ENCODE peak calls at places on chromosomes 1 and 21, in four cellular contexts. One of them, this sample, is unnamed.

GRCh38 chr21:25835397-25835796 is 100.6 kb downstream of the GABPA start:
- DNase-seq in GM13976: no peak
- DNase-seq in AG09309: no peak
- DNase-seq in BJ: no peak
- DNase-seq in this sample: no peak

GRCh38 chr1:32151319-32151787 is 28.1 kb upstream of the TXLNA start:
- DNase-seq in AG09309: peak
- DNase-seq in GM13976: no peak
- DNase-seq in BJ: no peak
- DNase-seq in this sample: peak

GRCh38 chr1:73998348-73998959 is 199.5 kb downstream of the LRRIQ3 start:
- DNase-seq in BJ: no peak
- DNase-seq in AG09309: peak
- DNase-seq in GM13976: peak
- DNase-seq in this sample: no peak

GRCh38 chr1:203291201-203292096 is 13.9 kb upstream of the BTG2 start:
- DNase-seq in BJ: no peak
- DNase-seq in AG09309: no peak
- DNase-seq in GM13976: no peak
- DNase-seq in this sample: no peak

GRCh38 chr21:38380391-38381137 is 117.7 kb downstream of the ERG start:
- DNase-seq in GM13976: no peak
- DNase-seq in BJ: peak
- DNase-seq in AG09309: no peak
- DNase-seq in this sample: no peak

GRCh38 chr1:41672641-41673313 is 188.3 kb upstream of the EDN2 start:
- DNase-seq in GM13976: no peak
- DNase-seq in BJ: no peak
- DNase-seq in AG09309: no peak
- DNase-seq in this sample: no peak

GRCh38 chr1:23344987-23345472 is 946 bp upstream of the HNRNPR start:
- DNase-seq in BJ: no peak
- DNase-seq in AG09309: no peak
- DNase-seq in GM13976: no peak
- DNase-seq in this sample: no peak

GRCh38 chr1:25012966-25013962 is 83.2 kb upstream of the RUNX3 start:
- DNase-seq in GM13976: no peak
- DNase-seq in BJ: no peak
- DNase-seq in AG09309: no peak
- DNase-seq in this sample: no peak

GRCh38 chr1:41631971-41632370 is 147.5 kb upstream of the EDN2 start:
- DNase-seq in GM13976: no peak
- DNase-seq in BJ: no peak
- DNase-seq in AG09309: no peak
- DNase-seq in this sample: no peak

GRCh38 chr1:116508984-116509980 is 61.5 kb downstream of the CD58 start:
- DNase-seq in GM13976: no peak
- DNase-seq in BJ: peak
- DNase-seq in AG09309: peak
- DNase-seq in this sample: peak

GRCh38 chr1:216665381-216665780 is 57.8 kb downstream of the ESRRG start:
- DNase-seq in AG09309: no peak
- DNase-seq in BJ: no peak
- DNase-seq in GM13976: no peak
- DNase-seq in this sample: no peak

GRCh38 chr1:5595531-5596170 is 396.6 kb downstream of the NPHP4 start:
- DNase-seq in BJ: no peak
- DNase-seq in AG09309: no peak
- DNase-seq in GM13976: no peak
- DNase-seq in this sample: no peak

GRCh38 chr21:28069446-28069845 is 923.2 kb downstream of the LTN1 start:
- DNase-seq in GM13976: no peak
- DNase-seq in AG09309: no peak
- DNase-seq in BJ: no peak
- DNase-seq in this sample: peak

GRCh38 chr1:93567255-93567918 is 114.2 kb downstream of the BCAR3 start:
- DNase-seq in GM13976: no peak
- DNase-seq in BJ: peak
- DNase-seq in AG09309: peak
- DNase-seq in this sample: no peak

GRCh38 chr1:63799810-63800209 is 26.0 kb downstream of the ROR1 start:
- DNase-seq in GM13976: no peak
- DNase-seq in BJ: peak
- DNase-seq in AG09309: peak
- DNase-seq in this sample: peak

GRCh38 chr1:112363636-112364035 is 32.4 kb upstream of the CTTNBP2NL start:
- DNase-seq in GM13976: no peak
- DNase-seq in AG09309: no peak
- DNase-seq in BJ: no peak
- DNase-seq in this sample: no peak

GRCh38 chr1:172507741-172508140 is 25.2 kb upstream of the SUCO start:
- DNase-seq in GM13976: no peak
- DNase-seq in BJ: no peak
- DNase-seq in AG09309: no peak
- DNase-seq in this sample: no peak

GRCh38 chr1:10489291-10490055 is 14.7 kb downstream of the PEX14 start:
- DNase-seq in BJ: no peak
- DNase-seq in GM13976: no peak
- DNase-seq in AG09309: no peak
- DNase-seq in this sample: no peak

GRCh38 chr1:229619614-229620013 is 6.3 kb downstream of the TAF5L start:
- DNase-seq in GM13976: no peak
- DNase-seq in AG09309: no peak
- DNase-seq in BJ: no peak
- DNase-seq in this sample: no peak

GRCh38 chr1:231001892-231002291 is 23.0 kb downstream of the ARV1 start:
- DNase-seq in GM13976: no peak
- DNase-seq in AG09309: no peak
- DNase-seq in BJ: no peak
- DNase-seq in this sample: no peak

GRCh38 chr1:232260861-232261260 is 369.1 kb downstream of the SIPA1L2 start:
- DNase-seq in GM13976: no peak
- DNase-seq in BJ: no peak
- DNase-seq in AG09309: no peak
- DNase-seq in this sample: no peak

GRCh38 chr1:228977307-228977706 is 242.0 kb downstream of the RHOU start:
- DNase-seq in GM13976: no peak
- DNase-seq in BJ: no peak
- DNase-seq in AG09309: no peak
- DNase-seq in this sample: no peak

GRCh38 chr1:175834597-175834996 is 91.2 kb upstream of the TNR start:
- DNase-seq in AG09309: no peak
- DNase-seq in GM13976: no peak
- DNase-seq in BJ: no peak
- DNase-seq in this sample: no peak

GRCh38 chr1:178399177-178399728 is 97.5 kb downstream of the CLEC20A start:
- DNase-seq in BJ: no peak
- DNase-seq in AG09309: no peak
- DNase-seq in GM13976: no peak
- DNase-seq in this sample: no peak

GRCh38 chr1:220521755-220522154 is 6.2 kb upstream of the MARK1 start:
- DNase-seq in GM13976: no peak
- DNase-seq in AG09309: no peak
- DNase-seq in BJ: no peak
- DNase-seq in this sample: no peak

DNA sequence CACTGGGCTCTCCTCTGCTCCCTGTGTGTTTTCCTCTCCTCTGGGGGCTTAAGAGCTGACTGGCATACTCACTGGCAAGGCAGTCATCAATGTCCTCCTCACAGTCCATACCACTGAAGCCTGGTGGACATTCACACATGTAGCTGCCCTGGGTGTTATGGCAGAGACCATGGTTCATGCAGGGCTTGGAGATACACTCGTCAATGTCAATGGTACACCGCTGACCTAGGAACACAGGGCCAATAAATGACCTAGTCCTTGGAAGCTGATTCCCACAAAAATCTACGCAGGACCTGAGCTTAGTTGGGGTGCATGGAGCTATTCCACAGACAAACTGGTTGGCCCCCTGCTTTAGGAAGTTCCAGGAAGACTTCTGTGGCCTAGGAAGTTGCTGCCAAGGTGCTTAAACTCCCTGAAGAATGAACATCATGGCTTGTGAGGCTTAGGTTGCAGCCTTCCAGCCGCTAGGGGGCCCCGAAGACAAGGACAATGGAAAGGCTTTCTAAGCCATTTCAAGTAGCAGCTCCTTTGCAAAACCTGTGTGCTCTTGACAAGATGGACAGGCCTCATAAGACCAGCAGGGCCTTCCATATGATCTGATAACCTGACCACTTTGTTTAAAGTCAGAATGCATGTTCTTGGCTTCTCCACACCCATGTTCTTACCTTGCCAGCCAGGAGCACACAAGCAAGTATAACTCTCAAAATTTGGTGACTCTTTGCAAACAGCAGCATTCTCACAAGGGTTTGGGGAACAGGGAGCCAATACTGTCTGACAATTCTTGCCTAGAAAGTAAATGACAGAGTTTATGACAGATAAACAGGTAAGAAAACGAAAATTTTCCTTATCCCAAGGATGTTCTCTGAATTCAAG is 52.3 kb upstream of the ADAM30 start:
- DNase-seq in BJ: no peak
- DNase-seq in AG09309: peak
- DNase-seq in GM13976: peak
- DNase-seq in this sample: peak
- TF ChIP-seq CTCF in BJ: peak
- TF ChIP-seq CTCF in AG09309: peak
- TF ChIP-seq CTCF in GM13976: peak
- TF ChIP-seq CTCF in this sample: peak

GRCh38 chr1:88080875-88081274 is 603.2 kb upstream of the PKN2 start:
- DNase-seq in BJ: no peak
- DNase-seq in GM13976: no peak
- DNase-seq in AG09309: no peak
- DNase-seq in this sample: no peak
- TF ChIP-seq CTCF in BJ: no peak
- TF ChIP-seq CTCF in GM13976: no peak
- TF ChIP-seq CTCF in AG09309: no peak
- TF ChIP-seq CTCF in this sample: no peak

GRCh38 chr1:47944561-47944960 is 52.6 kb downstream of the TRABD2B start:
- DNase-seq in GM13976: no peak
- DNase-seq in AG09309: no peak
- DNase-seq in BJ: no peak
- DNase-seq in this sample: no peak

GRCh38 chr1:47951545-47952235 is 45.5 kb downstream of the TRABD2B start:
- DNase-seq in GM13976: no peak
- DNase-seq in BJ: no peak
- DNase-seq in AG09309: no peak
- DNase-seq in this sample: no peak

GRCh38 chr1:47950481-47950880 is 46.7 kb downstream of the TRABD2B start:
- DNase-seq in AG09309: no peak
- DNase-seq in BJ: no peak
- DNase-seq in GM13976: no peak
- DNase-seq in this sample: no peak

GRCh38 chr1:47951026-47951425 is 46.2 kb downstream of the TRABD2B start:
- DNase-seq in AG09309: no peak
- DNase-seq in GM13976: no peak
- DNase-seq in BJ: no peak
- DNase-seq in this sample: no peak

GRCh38 chr1:47948126-47948525 is 49.1 kb downstream of the TRABD2B start:
- DNase-seq in GM13976: no peak
- DNase-seq in BJ: no peak
- DNase-seq in AG09309: no peak
- DNase-seq in this sample: no peak
- TF ChIP-seq CTCF in GM13976: no peak
- TF ChIP-seq CTCF in BJ: no peak
- TF ChIP-seq CTCF in AG09309: no peak
- TF ChIP-seq CTCF in this sample: peak

GRCh38 chr1:109689844-109690405 is 2.3 kb downstream of the GSTM1 start:
- DNase-seq in AG09309: no peak
- DNase-seq in BJ: no peak
- DNase-seq in GM13976: no peak
- DNase-seq in this sample: no peak

GRCh38 chr1:109691762-109692161 is 4.1 kb downstream of the GSTM1 start:
- DNase-seq in AG09309: no peak
- DNase-seq in BJ: no peak
- DNase-seq in GM13976: no peak
- DNase-seq in this sample: no peak

GRCh38 chr1:109687641-109688499 is at the start of gene GSTM1:
- DNase-seq in AG09309: peak
- DNase-seq in BJ: no peak
- DNase-seq in GM13976: no peak
- DNase-seq in this sample: no peak
- TF ChIP-seq CTCF in AG09309: peak
- TF ChIP-seq CTCF in BJ: no peak
- TF ChIP-seq CTCF in GM13976: no peak
- TF ChIP-seq CTCF in this sample: no peak

GRCh38 chr21:45769896-45770295 is 126.4 kb downstream of the PCBP3 start:
- DNase-seq in AG09309: no peak
- DNase-seq in GM13976: peak
- DNase-seq in BJ: no peak
- DNase-seq in this sample: no peak

GRCh38 chr21:45767071-45768006 is 123.8 kb downstream of the PCBP3 start:
- DNase-seq in BJ: no peak
- DNase-seq in AG09309: peak
- DNase-seq in GM13976: no peak
- DNase-seq in this sample: no peak

GRCh38 chr21:45768011-45768740 is 124.7 kb downstream of the PCBP3 start:
- DNase-seq in BJ: no peak
- DNase-seq in GM13976: peak
- DNase-seq in AG09309: peak
- DNase-seq in this sample: no peak

GRCh38 chr21:45769239-45769758 is 125.8 kb downstream of the PCBP3 start:
- DNase-seq in BJ: no peak
- DNase-seq in GM13976: peak
- DNase-seq in AG09309: no peak
- DNase-seq in this sample: no peak

GRCh38 chr21:45768741-45769049 is 125.2 kb downstream of the PCBP3 start:
- DNase-seq in GM13976: peak
- DNase-seq in BJ: no peak
- DNase-seq in AG09309: no peak
- DNase-seq in this sample: no peak
- TF ChIP-seq CTCF in GM13976: no peak
- TF ChIP-seq CTCF in BJ: peak
- TF ChIP-seq CTCF in AG09309: peak
- TF ChIP-seq CTCF in this sample: no peak